ENCODE peak calls at places on chromosome 14, in nine cellular contexts. G, F, O, E, I, J, L, H and P are unnamed samples.

GRCh38 chr14:38948171-38948570 is 154.9 kb downstream of the SEC23A start:
- DNase-seq in H (no peak), G (no peak), O (no peak), E (no peak), L (no peak), J (peak; percentile 83), I (no peak), F (no peak), P (no peak)

GRCh38 chr14:66045572-66046021 is 440.6 kb upstream of the CCDC196 start:
- DNase-seq in J (peak; percentile 88), H (no peak), G (no peak), L (peak; percentile 21), O (no peak), E (no peak), F (no peak), I (peak; percentile 50), P (no peak)

GRCh38 chr14:94100847-94101246 is 9.7 kb upstream of the IFI27 start:
- DNase-seq in E (no peak), H (no peak), G (peak; percentile 11), J (peak; percentile 61), O (peak; percentile 12), F (peak; percentile 82), I (no peak), L (no peak), P (no peak)

GRCh38 chr14:64419003-64419402 is 30.9 kb downstream of the MTHFD1 start:
- DNase-seq in H (no peak), I (no peak), O (no peak), F (no peak), J (no peak), L (no peak), E (no peak), G (no peak), P (no peak)

GRCh38 chr14:70239802-70240201 is 51.1 kb upstream of the SLC8A3 start:
- DNase-seq in J (no peak), H (no peak), E (no peak), F (no peak), I (no peak), L (no peak), O (no peak), G (no peak), P (no peak)

GRCh38 chr14:60090864-60091519 is 731 bp upstream of the PCNX4 start:
- DNase-seq in H (peak; percentile 75), L (peak; percentile 49), O (peak; percentile 58), G (peak; percentile 52), F (peak; percentile 64), J (peak; percentile 89), I (peak; percentile 33), E (peak; percentile 57), P (peak; percentile 57)

GRCh38 chr14:67385618-67386017 is 25.5 kb downstream of the EIF2S1 start:
- DNase-seq in I (no peak), E (no peak), G (no peak), L (no peak), J (no peak), F (no peak), H (no peak), O (no peak), P (no peak)

GRCh38 chr14:58501214-58501816 is 73.8 kb downstream of the KIAA0586 start:
- DNase-seq in F (peak; percentile 88), G (peak; percentile 44), L (no peak), H (no peak), I (no peak), J (peak; percentile 90), E (peak; percentile 21), O (peak; percentile 80), P (no peak)

GRCh38 chr14:58912799-58913432 is 275.2 kb downstream of the DACT1 start:
- DNase-seq in G (no peak), I (no peak), F (peak; percentile 64), J (no peak), L (no peak), E (no peak), O (peak; percentile 10), H (no peak), P (no peak)

GRCh38 chr14:39374846-39375245 is 57.4 kb downstream of the FBXO33 start:
- DNase-seq in E (no peak), J (peak; percentile 53), F (peak; percentile 74), H (no peak), O (no peak), G (no peak), I (no peak), L (no peak), P (no peak)

GRCh38 chr14:79749051-79749450 is 462.3 kb downstream of the DIO2 start:
- DNase-seq in E (no peak), I (no peak), F (no peak), O (no peak), L (no peak), G (no peak), H (no peak), J (no peak), P (no peak)

GRCh38 chr14:50038398-50039119 is 77.8 kb downstream of the VCPKMT start:
- DNase-seq in E (no peak), L (no peak), F (peak; percentile 98), H (no peak), J (peak; percentile 71), G (peak; percentile 66), I (no peak), O (peak; percentile 64), P (no peak)

GRCh38 chr14:89327771-89328212 is 89.2 kb downstream of the FOXN3 start:
- DNase-seq in J (no peak), F (peak; percentile 71), I (no peak), G (no peak), O (no peak), H (no peak), E (no peak), L (no peak), P (no peak)

GRCh38 chr14:44956866-44957265 is 4.9 kb downstream of the KLHL28 start:
- DNase-seq in J (no peak), H (no peak), E (no peak), O (no peak), F (no peak), I (no peak), G (no peak), L (no peak), P (no peak)

GRCh38 chr14:65170318-65170717 is 68.0 kb upstream of the MAX start:
- DNase-seq in I (no peak), O (no peak), G (no peak), E (no peak), H (no peak), L (no peak), F (no peak), J (no peak), P (no peak)

GRCh38 chr14:93961610-93962009 is 14.8 kb downstream of the ASB2 start:
- DNase-seq in E (no peak), F (no peak), O (no peak), L (no peak), G (no peak), H (no peak), J (no peak), I (no peak), P (no peak)

GRCh38 chr14:21264025-21264801 is 5.0 kb downstream of the HNRNPC start:
- DNase-seq in G (no peak), O (no peak), E (no peak), I (no peak), L (no peak), H (no peak), J (peak; percentile 54), F (peak; percentile 91), P (no peak)

GRCh38 chr14:106556665-106557289 is 1030.4 kb downstream of the TMEM121 start:
- DNase-seq in E (peak; percentile 85), L (peak; percentile 32), H (no peak), F (no peak), I (no peak), O (peak; percentile 18), G (peak; percentile 67), J (no peak), P (peak; percentile 88)

GRCh38 chr14:73283592-73284379 is 46.5 kb downstream of the PAPLN start:
- DNase-seq in G (no peak), L (no peak), F (peak; percentile 42), J (peak; percentile 52), H (no peak), E (no peak), I (no peak), O (peak; percentile 46), P (no peak)
- TF ChIP-seq CTCF in G (no peak), L (no peak), F (peak; percentile 30), J (peak; percentile 44), H (no peak), E (no peak), I (no peak), O (peak; percentile 43), P (no peak)

GRCh38 chr14:90512332-90512951 is 115.6 kb downstream of the CALM1 start:
- DNase-seq in I (no peak), G (no peak), H (no peak), E (peak; percentile 47), O (no peak), L (no peak), F (no peak), J (no peak), P (peak; percentile 81)
- H3K4me1 ChIP-seq in I (peaks cover 44% of the 10 kb centered on the region), G (peaks cover 69% of the 10 kb centered on the region), H (peaks cover 5% of the 10 kb centered on the region), E (peaks cover 48% of the 10 kb centered on the region), O (peaks cover 35% of the 10 kb centered on the region), L (peaks cover 15% of the 10 kb centered on the region), F (no peaks in the 10 kb centered on the region), J (no peaks in the 10 kb centered on the region), P (peaks cover 61% of the 10 kb centered on the region)

DNA sequence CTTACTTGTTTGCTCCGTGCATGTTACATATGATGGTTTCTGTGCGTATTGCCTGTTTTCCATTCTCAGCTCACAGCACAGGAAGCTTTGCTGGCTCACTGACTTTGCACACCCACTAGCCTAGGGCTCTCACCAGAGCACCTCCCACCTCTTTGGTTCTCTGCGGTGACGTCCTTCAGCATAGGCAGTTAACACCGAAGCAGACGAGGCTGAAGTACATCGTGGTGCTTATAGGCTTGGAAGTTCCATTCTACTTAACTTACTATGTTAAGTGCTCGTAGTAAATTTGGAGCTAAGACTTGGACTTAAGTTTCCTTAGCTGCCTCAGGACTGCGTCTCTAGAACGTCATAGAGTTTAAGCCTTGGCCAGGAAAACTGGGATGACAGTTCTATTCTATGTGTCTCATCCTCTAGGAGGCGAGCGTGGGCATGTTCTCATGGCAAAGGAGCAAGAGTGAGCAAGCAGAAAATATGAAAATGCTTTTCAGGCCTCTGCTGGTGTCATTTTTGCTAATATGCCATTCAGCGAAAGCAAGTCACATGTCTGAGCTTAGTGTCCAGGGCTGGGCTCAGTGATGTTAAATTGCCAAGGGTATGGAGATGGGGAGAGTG is 57.4 kb downstream of the NRXN3 start:
- DNase-seq in O (peak; percentile 23), E (no peak), I (no peak), J (no peak), H (no peak), F (no peak), G (no peak), L (no peak), P (no peak)
- TF ChIP-seq CTCF in O (no peak), E (no peak), I (no peak), J (no peak), H (no peak), F (no peak), G (no peak), L (no peak), P (no peak)

DNA sequence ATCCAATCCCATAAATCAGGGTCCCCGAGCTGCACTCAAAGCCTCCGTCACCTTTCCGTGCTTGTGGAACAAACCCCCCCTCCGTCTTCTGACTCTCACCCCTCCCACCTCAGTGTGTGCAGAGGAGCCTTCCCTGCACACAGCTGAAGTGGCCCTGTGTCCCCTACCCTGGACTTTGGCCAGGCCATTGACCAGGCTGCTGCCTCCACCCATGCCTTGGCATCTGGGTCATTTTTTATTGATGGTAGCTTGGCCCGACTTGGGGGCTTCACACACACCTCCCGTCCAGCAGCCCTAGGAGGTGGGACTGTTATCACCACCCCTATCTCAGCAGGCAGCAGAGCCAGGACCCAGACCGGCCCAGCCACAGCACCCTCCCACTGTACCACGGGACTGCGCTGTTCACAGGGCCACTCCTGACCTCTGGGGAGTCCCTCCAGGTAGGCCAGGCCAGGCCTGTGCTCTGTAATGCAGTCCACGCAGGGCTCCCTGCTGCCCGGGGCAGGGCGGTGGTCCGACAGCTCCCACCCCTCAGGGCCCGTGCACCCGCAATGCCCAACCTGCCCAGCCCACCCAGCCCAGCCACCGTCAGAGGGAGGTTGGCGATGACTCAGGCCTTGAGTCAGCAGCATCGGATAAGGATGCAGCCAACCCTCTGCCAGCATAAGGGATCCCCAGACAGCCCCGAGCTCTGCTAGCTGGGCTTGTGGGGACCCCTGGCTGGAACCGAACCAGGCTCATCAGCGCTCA is 9.2 kb upstream of the INF2 start:
- DNase-seq in G (peak; percentile 53), E (peak; percentile 50), H (peak; percentile 90), J (peak; percentile 75), O (peak; percentile 83), F (peak; percentile 85), I (peak; percentile 23), L (no peak), P (peak; percentile 84)
- H3K4me1 ChIP-seq in G (peaks cover 46% of the 10 kb centered on the region), E (peaks cover 55% of the 10 kb centered on the region), H (peaks cover 54% of the 10 kb centered on the region), J (peaks cover 52% of the 10 kb centered on the region), O (peaks cover 78% of the 10 kb centered on the region), F (peaks cover 43% of the 10 kb centered on the region), I (peaks cover 68% of the 10 kb centered on the region), L (peaks cover 62% of the 10 kb centered on the region), P (peaks cover 24% of the 10 kb centered on the region)